ENCODE peak calls at places on chromosomes 13 and 19, in four cellular contexts. T is GM12878, I is HL-60, W is K562. B is an unnamed sample.

GRCh38 chr13:46552302-46552680 is 679 bp upstream of the LRCH1 start:
- DNase-seq in W (no peak), I (no peak), T (no peak), B (no peak)

GRCh38 chr13:67048793-67049150 is 181.4 kb downstream of the PCDH9 start:
- DNase-seq in I (no peak), W (no peak), T (no peak), B (no peak)

GRCh38 chr13:94305463-94305862 is 174.0 kb downstream of the DCT start:
- DNase-seq in T (no peak), W (no peak), I (no peak), B (no peak)

GRCh38 chr13:30718661-30719520 is 16.5 kb upstream of the ALOX5AP start:
- DNase-seq in I (peak; percentile 75), W (no peak), T (no peak), B (no peak)

GRCh38 chr13:80751854-80752253 is 410.9 kb upstream of the SPRY2 start:
- DNase-seq in I (no peak), T (no peak), W (no peak), B (no peak)

GRCh38 chr13:100913143-100913542 is 238.5 kb upstream of the TMTC4 start:
- DNase-seq in W (no peak), I (no peak), T (no peak), B (no peak)

GRCh38 chr13:26017932-26018690 is 33.7 kb downstream of the SHISA2 start:
- DNase-seq in W (no peak), T (no peak), I (no peak), B (no peak)

GRCh38 chr13:24264976-24265375 is 44.4 kb upstream of the C1QTNF9 start:
- DNase-seq in T (no peak), W (no peak), I (no peak), B (no peak)

GRCh38 chr19:35937345-35938281 is 1.4 kb downstream of the LRFN3 start:
- DNase-seq in T (no peak), I (no peak), W (no peak), B (no peak)

GRCh38 chr13:59413121-59413520 is 750.6 kb downstream of the DIAPH3 start:
- DNase-seq in T (peak; percentile 9), W (no peak), I (peak; percentile 49), B (no peak)

GRCh38 chr13:99287544-99287943 is 19.7 kb downstream of the GPR183 start:
- DNase-seq in W (no peak), T (no peak), I (no peak), B (no peak)
- TF ChIP-seq SPI1 in W (no peak), T (no peak), I (no peak), B (no peak)

GRCh38 chr19:10260141-10260584 is 8.1 kb downstream of the MRPL4 start:
- DNase-seq in I (no peak), W (peak; percentile 7), T (no peak), B (no peak)
- TF ChIP-seq SPI1 in I (no peak), W (no peak), T (no peak), B (no peak)

DNA sequence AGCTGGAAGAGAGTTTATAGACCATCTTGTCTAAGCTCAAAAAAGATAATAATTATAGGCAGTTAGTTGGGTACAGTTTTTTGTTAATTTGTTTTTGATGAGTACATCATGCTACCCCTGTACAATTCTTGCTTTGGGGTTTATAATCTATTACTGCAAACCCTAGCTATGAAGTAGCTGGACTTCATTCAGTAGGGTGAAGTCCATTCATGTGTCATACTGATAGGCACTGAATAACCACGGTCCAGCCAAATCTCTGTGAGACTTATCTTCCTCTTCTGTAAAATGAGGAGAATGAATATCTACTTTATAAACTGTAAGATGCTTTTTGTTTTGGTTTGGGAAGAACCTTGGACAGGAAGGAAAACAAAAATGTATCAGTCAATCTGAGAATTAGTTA is 19.5 kb downstream of the SLC46A3 start:
- DNase-seq in I (no peak), W (no peak), T (no peak), B (no peak)
- TF ChIP-seq SPI1 in I (no peak), W (no peak), T (no peak), B (no peak)

GRCh38 chr19:10288662-10289166 is 1.0 kb upstream of the ICAM5 start:
- DNase-seq in W (peak; percentile 83), T (no peak), I (no peak), B (no peak)

GRCh38 chr19:10285393-10285792 is 1.4 kb upstream of the ICAM4 start:
- DNase-seq in W (no peak), T (no peak), I (no peak), B (no peak)

GRCh38 chr19:10289167-10289835 is 451 bp upstream of the ICAM5 start:
- DNase-seq in W (peak; percentile 66), T (no peak), I (peak; percentile 43), B (no peak)

GRCh38 chr19:10284641-10285278 is 2.0 kb upstream of the ICAM4 start:
- DNase-seq in T (no peak), I (no peak), W (no peak), B (no peak)

GRCh38 chr19:10286803-10287737 is at the start of gene ICAM4:
- DNase-seq in I (peak; percentile 92), T (no peak), W (peak; percentile 80), B (no peak)
- TF ChIP-seq SPI1 in I (no peak), T (no peak), W (no peak), B (no peak)

GRCh38 chr19:33298146-33298911 is 4.0 kb downstream of the CEBPA start:
- DNase-seq in T (no peak), I (peak; percentile 83), W (no peak), B (no peak)
- TF ChIP-seq SPI1 in T (no peak), I (peak; percentile 75), W (no peak), B (no peak)

GRCh38 chr19:17405250-17406038 is at the start of gene BST2:
- DNase-seq in I (peak; percentile 82), W (peak; percentile 77), T (peak; percentile 87), B (peak; percentile 84)
- TF ChIP-seq SPI1 in I (peak; percentile 28), W (peak; percentile 55), T (peak; percentile 23), B (peak; percentile 38)

DNA sequence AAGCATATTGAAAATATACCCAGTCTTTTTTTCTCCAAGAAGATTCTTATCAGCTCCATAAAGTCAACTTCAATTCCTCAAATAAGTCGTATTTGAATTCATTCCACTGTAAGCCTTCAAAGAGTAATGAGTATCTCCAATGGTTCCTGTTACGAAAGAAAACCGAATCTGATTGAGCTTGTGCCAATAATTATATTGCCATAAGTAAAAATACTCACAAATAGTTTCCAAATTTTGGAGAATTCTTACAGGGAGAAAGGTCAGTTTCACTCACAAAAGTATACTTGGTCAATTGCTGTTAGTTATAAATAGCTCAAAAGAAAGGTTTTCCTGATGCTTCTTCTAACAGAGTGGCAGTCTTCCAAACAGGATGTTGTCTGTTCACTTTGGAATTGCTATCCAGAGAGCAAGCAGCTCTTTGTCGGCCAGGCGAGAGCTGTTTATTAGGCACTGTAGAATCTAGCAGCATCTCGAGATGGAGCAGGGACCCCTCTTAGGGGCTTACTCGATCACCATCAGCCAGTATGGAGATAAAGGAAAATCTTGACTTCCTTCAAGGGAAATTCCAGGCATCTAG is 13.5 kb downstream of the ERICH4 start:
- DNase-seq in I (no peak), T (no peak), W (no peak), B (no peak)
- TF ChIP-seq SPI1 in I (no peak), T (no peak), W (no peak), B (no peak)

B was measured in GM12891.